ENCODE peak calls at places on chromosomes 13 and 19, in four cellular contexts. E is adrenal gland, L is GM12864, I is HFF-Myc. R is an unnamed sample.

GRCh38 chr13:38417727-38418126 is 68.1 kb downstream of the UFM1 start:
- DNase-seq in E (no peak), L (no peak), I (peak), R (no peak)

GRCh38 chr19:55319786-55320185 is 5.4 kb downstream of the TMEM150B start:
- DNase-seq in E (peak), L (no peak), I (no peak), R (no peak)

GRCh38 chr13:33109319-33109718 is 93.1 kb downstream of the KL start:
- DNase-seq in E (no peak), L (no peak), I (no peak), R (no peak)

GRCh38 chr13:62696490-62696889 is 1280.8 kb upstream of the PCDH20 start:
- DNase-seq in E (no peak), L (no peak), I (no peak), R (no peak)

GRCh38 chr13:97855570-97855970 is 97.9 kb upstream of the IPO5 start:
- DNase-seq in E (peak), L (no peak), I (peak), R (peak)

GRCh38 chr13:21632196-21632595 is 28.2 kb upstream of the MICU2 start:
- DNase-seq in E (no peak), L (no peak), I (no peak), R (no peak)

GRCh38 chr19:30662211-30662861 is 290.2 kb downstream of the ZNF536 start:
- DNase-seq in E (peak), L (no peak), I (no peak), R (no peak)

GRCh38 chr19:10681658-10682057 is 19.6 kb upstream of the QTRT1 start:
- DNase-seq in E (no peak), L (no peak), I (no peak), R (no peak)

GRCh38 chr19:10334340-10335148 is 1.2 kb upstream of the RAVER1 start:
- DNase-seq in E (peak), L (no peak), I (peak), R (peak)

GRCh38 chr19:43818500-43818899 is 8.6 kb upstream of the ZNF283 start:
- DNase-seq in E (no peak), L (no peak), I (no peak), R (no peak)

DNA sequence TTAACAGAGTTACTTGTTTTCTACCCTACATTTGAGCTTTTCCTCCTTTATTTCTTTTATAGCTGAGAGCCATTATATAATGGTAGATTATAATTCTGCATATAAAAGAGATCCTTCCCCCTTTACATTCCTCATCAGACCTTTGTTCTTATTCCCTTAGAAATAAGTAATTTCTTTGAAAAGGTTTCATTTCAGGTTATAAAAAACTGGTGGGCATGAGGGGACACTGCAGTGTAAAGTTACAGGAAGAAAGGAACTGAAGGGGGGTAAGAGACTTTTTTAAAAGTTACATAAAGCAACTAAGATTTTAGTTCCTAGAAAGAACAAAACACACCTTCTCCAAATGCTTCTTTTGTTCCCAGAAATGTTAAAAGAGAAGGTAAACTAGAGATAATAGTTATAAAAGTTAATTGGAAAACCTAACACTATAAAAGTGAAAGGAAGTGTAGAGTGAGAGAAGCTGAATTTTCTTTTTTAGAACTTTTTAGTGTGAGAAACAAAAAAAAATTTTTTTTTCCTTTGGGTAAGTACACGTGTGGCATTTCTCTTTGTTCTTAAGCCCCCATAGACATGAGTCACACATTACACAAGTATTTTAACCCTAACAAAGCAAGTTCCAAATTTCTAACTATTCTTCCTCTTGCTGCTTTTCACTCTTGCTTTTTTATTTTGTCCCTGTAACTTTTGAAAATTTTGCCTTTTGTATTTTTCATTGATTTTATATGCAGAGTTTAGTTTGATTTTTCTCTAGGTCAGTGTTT is 106.4 kb upstream of the MLNR start:
- DNase-seq in E (no peak), L (no peak), I (no peak), R (no peak)
- H3K4me3 ChIP-seq in E (no peak), L (no peak), I (peak), R (no peak)

GRCh38 chr19:1252818-1253513 is 4.6 kb downstream of the MIDN start:
- DNase-seq in E (peak), L (no peak), I (no peak), R (peak)
- TF ChIP-seq CTCF in E (no peak), L (no peak), I (no peak), R (peak)

GRCh38 chr19:18430417-18431144 is 7.4 kb downstream of the ISYNA1 start:
- DNase-seq in E (no peak), L (no peak), I (no peak), R (no peak)

GRCh38 chr19:18428173-18428836 is 9.1 kb downstream of the SSBP4 start:
- DNase-seq in E (peak), L (no peak), I (no peak), R (no peak)

GRCh38 chr19:18431351-18432197 is 6.4 kb downstream of the ISYNA1 start:
- DNase-seq in E (peak), L (no peak), I (no peak), R (no peak)

GRCh38 chr19:18428837-18429674 is 8.9 kb downstream of the ISYNA1 start:
- DNase-seq in E (peak), L (no peak), I (no peak), R (no peak)

DNA sequence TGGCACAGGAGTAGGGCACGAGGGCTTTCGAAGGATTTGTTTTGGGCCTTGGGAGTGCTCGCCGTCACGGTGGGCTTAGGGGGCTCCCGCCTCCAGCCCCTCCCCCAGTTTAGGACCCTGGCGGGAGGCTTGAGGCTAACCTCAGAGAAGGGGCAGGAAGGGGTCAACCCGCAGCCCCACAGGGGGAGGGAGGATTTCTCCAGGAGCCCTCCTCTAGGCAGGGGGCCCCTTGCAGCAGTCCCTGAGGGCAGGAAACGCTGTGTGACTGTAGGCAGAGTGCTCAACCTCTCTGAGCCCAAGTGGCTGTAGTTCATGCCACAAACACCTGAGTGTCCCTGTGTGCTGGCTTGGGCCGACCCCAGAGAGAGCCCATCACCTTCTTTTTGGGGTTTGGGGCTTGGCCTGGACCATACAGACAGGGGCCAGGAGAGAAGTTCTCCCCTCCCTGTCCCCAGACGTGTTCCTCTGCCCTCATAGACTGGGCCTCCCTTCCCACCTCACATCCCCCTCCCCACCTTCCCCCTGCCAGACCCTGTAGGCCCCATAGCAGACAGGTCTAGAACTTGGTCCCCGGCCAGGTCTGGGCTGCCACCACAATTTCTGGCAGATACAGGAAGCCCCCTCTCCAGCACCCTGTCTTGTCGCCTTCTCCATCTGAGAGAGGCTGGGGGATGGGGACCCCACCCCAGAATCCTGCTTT is 8.1 kb downstream of the ISYNA1 start:
- DNase-seq in E (no peak), L (no peak), I (no peak), R (no peak)
- H3K4me3 ChIP-seq in E (no peak), L (no peak), I (no peak), R (peak)

GRCh38 chr13:53694814-53695533 is 666.4 kb downstream of the OLFM4 start:
- DNase-seq in E (no peak), L (no peak), I (no peak), R (no peak)
- TF ChIP-seq CTCF in E (no peak), L (no peak), I (no peak), R (no peak)

DNA sequence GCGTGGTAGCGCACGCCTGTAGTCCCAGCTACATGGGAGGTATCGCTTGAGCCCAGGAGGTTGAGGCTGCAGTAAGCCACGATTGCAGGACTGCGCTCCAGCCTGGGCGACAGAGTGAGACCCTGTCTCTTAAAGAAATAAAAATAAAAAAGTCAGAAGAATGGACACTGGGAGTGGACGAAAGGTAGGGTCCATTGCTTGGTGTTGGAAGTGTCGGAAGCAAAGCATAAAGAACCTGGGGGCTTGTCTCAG is 392 bp upstream of the ARHGAP33 start:
- DNase-seq in E (no peak), L (no peak), I (no peak), R (no peak)
- H3K4me3 ChIP-seq in E (no peak), L (no peak), I (no peak), R (peak)

GRCh38 chr13:95564091-95564490 is 11.6 kb downstream of the CLDN10 start:
- DNase-seq in E (no peak), L (no peak), I (no peak), R (no peak)
- TF ChIP-seq CTCF in E (no peak), L (no peak), I (no peak), R (no peak)